ENCODE peak calls at places on chromosomes 12 and 14, in eight cellular contexts. One of them, this sample, is unnamed.

GRCh38 chr14:24135584-24135833 is 485 bp upstream of the PSME1 start:
- DNase-seq in uterus: no peak
- DNase-seq in ELR: no peak
- DNase-seq in Panc1: no peak
- DNase-seq in pancreas: no peak
- DNase-seq in stimulated activated naive B cell treated with anti-CD40 and anti-IgM and Interleukin-4, amounts not matched to agents 10 μg/mL and 1 μg/mL and 100 μg/mL, for 72 hours: no peak
- DNase-seq in GM23338: no peak
- DNase-seq in NCI-H1092 treated with DMSO at 0.1 percent for 48 hours: no peak
- DNase-seq in this sample: no peak

GRCh38 chr14:103361868-103362267 is 23.3 kb upstream of the MARK3 start:
- DNase-seq in uterus: no peak
- DNase-seq in ELR: peak
- DNase-seq in Panc1: no peak
- DNase-seq in pancreas: no peak
- DNase-seq in stimulated activated naive B cell treated with anti-CD40 and anti-IgM and Interleukin-4, amounts not matched to agents 10 μg/mL and 1 μg/mL and 100 μg/mL, for 72 hours: no peak
- DNase-seq in GM23338: no peak
- DNase-seq in NCI-H1092 treated with DMSO at 0.1 percent for 48 hours: no peak
- DNase-seq in this sample: no peak

GRCh38 chr12:123608192-123608591 is 6.3 kb downstream of the DDX55 start:
- DNase-seq in uterus: no peak
- DNase-seq in ELR: no peak
- DNase-seq in Panc1: no peak
- DNase-seq in pancreas: no peak
- DNase-seq in stimulated activated naive B cell treated with anti-CD40 and anti-IgM and Interleukin-4, amounts not matched to agents 10 μg/mL and 1 μg/mL and 100 μg/mL, for 72 hours: no peak
- DNase-seq in GM23338: no peak
- DNase-seq in NCI-H1092 treated with DMSO at 0.1 percent for 48 hours: no peak
- DNase-seq in this sample: no peak

GRCh38 chr12:126891789-126892188 is 1375.2 kb upstream of the TMEM132C start:
- DNase-seq in uterus: no peak
- DNase-seq in ELR: peak
- DNase-seq in Panc1: no peak
- DNase-seq in pancreas: no peak
- DNase-seq in stimulated activated naive B cell treated with anti-CD40 and anti-IgM and Interleukin-4, amounts not matched to agents 10 μg/mL and 1 μg/mL and 100 μg/mL, for 72 hours: no peak
- DNase-seq in GM23338: peak
- DNase-seq in NCI-H1092 treated with DMSO at 0.1 percent for 48 hours: no peak
- DNase-seq in this sample: no peak

GRCh38 chr14:38627163-38627562 is 371.3 kb upstream of the CLEC14A start:
- DNase-seq in uterus: no peak
- DNase-seq in ELR: no peak
- DNase-seq in Panc1: no peak
- DNase-seq in pancreas: no peak
- DNase-seq in stimulated activated naive B cell treated with anti-CD40 and anti-IgM and Interleukin-4, amounts not matched to agents 10 μg/mL and 1 μg/mL and 100 μg/mL, for 72 hours: no peak
- DNase-seq in GM23338: no peak
- DNase-seq in NCI-H1092 treated with DMSO at 0.1 percent for 48 hours: no peak
- DNase-seq in this sample: no peak

GRCh38 chr12:6542209-6543009 is 8.1 kb downstream of the GAPDH start:
- DNase-seq in uterus: no peak
- DNase-seq in ELR: no peak
- DNase-seq in Panc1: no peak
- DNase-seq in pancreas: no peak
- DNase-seq in stimulated activated naive B cell treated with anti-CD40 and anti-IgM and Interleukin-4, amounts not matched to agents 10 μg/mL and 1 μg/mL and 100 μg/mL, for 72 hours: no peak
- DNase-seq in GM23338: no peak
- DNase-seq in NCI-H1092 treated with DMSO at 0.1 percent for 48 hours: no peak
- DNase-seq in this sample: no peak

GRCh38 chr12:6392499-6392898 is 8.5 kb downstream of the LTBR start:
- DNase-seq in uterus: peak
- DNase-seq in ELR: no peak
- DNase-seq in Panc1: no peak
- DNase-seq in pancreas: no peak
- DNase-seq in stimulated activated naive B cell treated with anti-CD40 and anti-IgM and Interleukin-4, amounts not matched to agents 10 μg/mL and 1 μg/mL and 100 μg/mL, for 72 hours: no peak
- DNase-seq in GM23338: no peak
- DNase-seq in NCI-H1092 treated with DMSO at 0.1 percent for 48 hours: no peak
- DNase-seq in this sample: no peak

GRCh38 chr12:51744235-51744634 is 104.3 kb downstream of the FIGNL2 start:
- DNase-seq in uterus: no peak
- DNase-seq in ELR: peak
- DNase-seq in Panc1: no peak
- DNase-seq in pancreas: no peak
- DNase-seq in stimulated activated naive B cell treated with anti-CD40 and anti-IgM and Interleukin-4, amounts not matched to agents 10 μg/mL and 1 μg/mL and 100 μg/mL, for 72 hours: no peak
- DNase-seq in GM23338: no peak
- DNase-seq in NCI-H1092 treated with DMSO at 0.1 percent for 48 hours: no peak
- DNase-seq in this sample: no peak

GRCh38 chr14:59278111-59278510 is 89.6 kb downstream of the DAAM1 start:
- DNase-seq in uterus: no peak
- DNase-seq in ELR: peak
- DNase-seq in Panc1: peak
- DNase-seq in pancreas: no peak
- DNase-seq in stimulated activated naive B cell treated with anti-CD40 and anti-IgM and Interleukin-4, amounts not matched to agents 10 μg/mL and 1 μg/mL and 100 μg/mL, for 72 hours: no peak
- DNase-seq in GM23338: no peak
- DNase-seq in NCI-H1092 treated with DMSO at 0.1 percent for 48 hours: no peak
- DNase-seq in this sample: no peak

GRCh38 chr12:113852273-113852672 is 113.9 kb downstream of the RBM19 start:
- DNase-seq in uterus: no peak
- DNase-seq in ELR: no peak
- DNase-seq in Panc1: no peak
- DNase-seq in pancreas: no peak
- DNase-seq in stimulated activated naive B cell treated with anti-CD40 and anti-IgM and Interleukin-4, amounts not matched to agents 10 μg/mL and 1 μg/mL and 100 μg/mL, for 72 hours: no peak
- DNase-seq in GM23338: no peak
- DNase-seq in NCI-H1092 treated with DMSO at 0.1 percent for 48 hours: peak
- DNase-seq in this sample: no peak

GRCh38 chr12:32365473-32366064 is 33.8 kb upstream of the FGD4 start:
- DNase-seq in uterus: peak
- DNase-seq in ELR: peak
- DNase-seq in Panc1: peak
- DNase-seq in pancreas: peak
- DNase-seq in stimulated activated naive B cell treated with anti-CD40 and anti-IgM and Interleukin-4, amounts not matched to agents 10 μg/mL and 1 μg/mL and 100 μg/mL, for 72 hours: peak
- DNase-seq in GM23338: peak
- DNase-seq in NCI-H1092 treated with DMSO at 0.1 percent for 48 hours: peak
- DNase-seq in this sample: peak

GRCh38 chr14:55752580-55753365 is 172.8 kb downstream of the KTN1 start:
- DNase-seq in uterus: no peak
- DNase-seq in ELR: peak
- DNase-seq in Panc1: no peak
- DNase-seq in pancreas: peak
- DNase-seq in stimulated activated naive B cell treated with anti-CD40 and anti-IgM and Interleukin-4, amounts not matched to agents 10 μg/mL and 1 μg/mL and 100 μg/mL, for 72 hours: no peak
- DNase-seq in GM23338: peak
- DNase-seq in NCI-H1092 treated with DMSO at 0.1 percent for 48 hours: no peak
- DNase-seq in this sample: no peak

GRCh38 chr12:22299294-22299912 is 35.1 kb downstream of the ST8SIA1 start:
- DNase-seq in uterus: no peak
- DNase-seq in ELR: peak
- DNase-seq in Panc1: no peak
- DNase-seq in pancreas: no peak
- DNase-seq in stimulated activated naive B cell treated with anti-CD40 and anti-IgM and Interleukin-4, amounts not matched to agents 10 μg/mL and 1 μg/mL and 100 μg/mL, for 72 hours: no peak
- DNase-seq in GM23338: peak
- DNase-seq in NCI-H1092 treated with DMSO at 0.1 percent for 48 hours: no peak
- DNase-seq in this sample: no peak

GRCh38 chr14:83913466-83913865 is 1616.5 kb upstream of the FLRT2 start:
- DNase-seq in uterus: no peak
- DNase-seq in ELR: no peak
- DNase-seq in Panc1: no peak
- DNase-seq in pancreas: no peak
- DNase-seq in stimulated activated naive B cell treated with anti-CD40 and anti-IgM and Interleukin-4, amounts not matched to agents 10 μg/mL and 1 μg/mL and 100 μg/mL, for 72 hours: no peak
- DNase-seq in GM23338: no peak
- DNase-seq in NCI-H1092 treated with DMSO at 0.1 percent for 48 hours: no peak
- DNase-seq in this sample: no peak

GRCh38 chr14:22411398-22411797 is 177.6 kb downstream of the DAD1 start:
- DNase-seq in uterus: no peak
- DNase-seq in ELR: no peak
- DNase-seq in Panc1: no peak
- DNase-seq in pancreas: no peak
- DNase-seq in stimulated activated naive B cell treated with anti-CD40 and anti-IgM and Interleukin-4, amounts not matched to agents 10 μg/mL and 1 μg/mL and 100 μg/mL, for 72 hours: no peak
- DNase-seq in GM23338: no peak
- DNase-seq in NCI-H1092 treated with DMSO at 0.1 percent for 48 hours: no peak
- DNase-seq in this sample: no peak

GRCh38 chr12:54379401-54380201 is 4.9 kb downstream of the ZNF385A start:
- DNase-seq in uterus: peak
- DNase-seq in ELR: peak
- DNase-seq in Panc1: peak
- DNase-seq in pancreas: peak
- DNase-seq in stimulated activated naive B cell treated with anti-CD40 and anti-IgM and Interleukin-4, amounts not matched to agents 10 μg/mL and 1 μg/mL and 100 μg/mL, for 72 hours: peak
- DNase-seq in GM23338: peak
- DNase-seq in NCI-H1092 treated with DMSO at 0.1 percent for 48 hours: peak
- DNase-seq in this sample: peak

GRCh38 chr12:21526721-21527345 is 737 bp downstream of the SPX start:
- DNase-seq in uterus: no peak
- DNase-seq in ELR: no peak
- DNase-seq in Panc1: no peak
- DNase-seq in pancreas: peak
- DNase-seq in stimulated activated naive B cell treated with anti-CD40 and anti-IgM and Interleukin-4, amounts not matched to agents 10 μg/mL and 1 μg/mL and 100 μg/mL, for 72 hours: no peak
- DNase-seq in GM23338: peak
- DNase-seq in NCI-H1092 treated with DMSO at 0.1 percent for 48 hours: peak
- DNase-seq in this sample: no peak

GRCh38 chr12:123839826-123840225 is 77.7 kb downstream of the DNAH10 start:
- DNase-seq in uterus: no peak
- DNase-seq in ELR: no peak
- DNase-seq in Panc1: no peak
- DNase-seq in pancreas: no peak
- DNase-seq in stimulated activated naive B cell treated with anti-CD40 and anti-IgM and Interleukin-4, amounts not matched to agents 10 μg/mL and 1 μg/mL and 100 μg/mL, for 72 hours: no peak
- DNase-seq in GM23338: no peak
- DNase-seq in NCI-H1092 treated with DMSO at 0.1 percent for 48 hours: no peak
- DNase-seq in this sample: no peak

GRCh38 chr12:114925076-114925475 is 241.1 kb upstream of the TBX3 start:
- DNase-seq in uterus: no peak
- DNase-seq in ELR: no peak
- DNase-seq in Panc1: no peak
- DNase-seq in pancreas: no peak
- DNase-seq in stimulated activated naive B cell treated with anti-CD40 and anti-IgM and Interleukin-4, amounts not matched to agents 10 μg/mL and 1 μg/mL and 100 μg/mL, for 72 hours: no peak
- DNase-seq in GM23338: no peak
- DNase-seq in NCI-H1092 treated with DMSO at 0.1 percent for 48 hours: no peak
- DNase-seq in this sample: no peak

GRCh38 chr12:108538796-108539195 is 22.2 kb downstream of the SART3 start:
- DNase-seq in uterus: no peak
- DNase-seq in ELR: no peak
- DNase-seq in Panc1: no peak
- DNase-seq in pancreas: no peak
- DNase-seq in stimulated activated naive B cell treated with anti-CD40 and anti-IgM and Interleukin-4, amounts not matched to agents 10 μg/mL and 1 μg/mL and 100 μg/mL, for 72 hours: no peak
- DNase-seq in GM23338: no peak
- DNase-seq in NCI-H1092 treated with DMSO at 0.1 percent for 48 hours: no peak
- DNase-seq in this sample: no peak

GRCh38 chr14:94372021-94372605 is 16.3 kb downstream of the SERPINA1 start:
- DNase-seq in uterus: no peak
- DNase-seq in ELR: no peak
- DNase-seq in Panc1: no peak
- DNase-seq in pancreas: no peak
- DNase-seq in stimulated activated naive B cell treated with anti-CD40 and anti-IgM and Interleukin-4, amounts not matched to agents 10 μg/mL and 1 μg/mL and 100 μg/mL, for 72 hours: no peak
- DNase-seq in GM23338: peak
- DNase-seq in NCI-H1092 treated with DMSO at 0.1 percent for 48 hours: no peak
- DNase-seq in this sample: no peak

GRCh38 chr12:116636636-116637519 is 77.7 kb downstream of the MAP1LC3B2 start:
- DNase-seq in uterus: no peak
- DNase-seq in ELR: no peak
- DNase-seq in Panc1: no peak
- DNase-seq in pancreas: no peak
- DNase-seq in stimulated activated naive B cell treated with anti-CD40 and anti-IgM and Interleukin-4, amounts not matched to agents 10 μg/mL and 1 μg/mL and 100 μg/mL, for 72 hours: no peak
- DNase-seq in GM23338: no peak
- DNase-seq in NCI-H1092 treated with DMSO at 0.1 percent for 48 hours: peak
- DNase-seq in this sample: no peak

GRCh38 chr14:98594156-98594555 is 677.8 kb downstream of the BCL11B start:
- DNase-seq in uterus: no peak
- DNase-seq in ELR: no peak
- DNase-seq in Panc1: no peak
- DNase-seq in pancreas: no peak
- DNase-seq in stimulated activated naive B cell treated with anti-CD40 and anti-IgM and Interleukin-4, amounts not matched to agents 10 μg/mL and 1 μg/mL and 100 μg/mL, for 72 hours: no peak
- DNase-seq in GM23338: no peak
- DNase-seq in NCI-H1092 treated with DMSO at 0.1 percent for 48 hours: no peak
- DNase-seq in this sample: no peak